ENCODE peak calls at places on chromosome 13, in seven cellular contexts. B is cardiac muscle cell; E is tibial nerve; S is stomach; T is CD4-positive, alpha-beta T cell; J is SJCRH30; H is CD4-positive, alpha-beta memory T cell. L is an unnamed sample.

GRCh38 chr13:46712524-46712923 is 84.4 kb downstream of the ESD start:
- DNase-seq in H (no peak), J (no peak), T (no peak), S (no peak), E (no peak), B (no peak), L (no peak)

GRCh38 chr13:55038230-55038629 is 2009.6 kb downstream of the OLFM4 start:
- DNase-seq in T (no peak), B (no peak), S (no peak), E (no peak), J (no peak), H (no peak), L (no peak)

GRCh38 chr13:34967851-34968562 is 25.9 kb downstream of the NBEA start:
- DNase-seq in H (no peak), E (no peak), J (no peak), S (no peak), B (no peak), T (no peak), L (no peak)

GRCh38 chr13:100069278-100069677 is 19.6 kb upstream of the PCCA start:
- DNase-seq in T (no peak), S (no peak), B (peak; percentile 85), E (no peak), H (no peak), J (no peak), L (no peak)

GRCh38 chr13:20489185-20489820 is 36.4 kb downstream of the CRYL1 start:
- DNase-seq in E (no peak), J (peak; percentile 68), H (no peak), S (peak; percentile 49), T (no peak), B (no peak), L (no peak)

GRCh38 chr13:36526897-36527296 is 94.6 kb downstream of the CCNA1 start:
- DNase-seq in E (no peak), T (no peak), S (no peak), J (no peak), B (no peak), H (no peak), L (no peak)

GRCh38 chr13:26540319-26540718 is 17.2 kb upstream of the WASF3 start:
- DNase-seq in T (no peak), H (no peak), S (no peak), E (no peak), B (no peak), J (no peak), L (no peak)

GRCh38 chr13:59776924-59777690 is 386.6 kb downstream of the DIAPH3 start:
- DNase-seq in T (no peak), E (no peak), B (peak; percentile 87), H (no peak), S (no peak), J (no peak), L (no peak)

GRCh38 chr13:53198017-53198416 is 169.4 kb downstream of the OLFM4 start:
- DNase-seq in E (no peak), T (no peak), H (no peak), S (no peak), B (no peak), J (peak; percentile 69), L (no peak)

GRCh38 chr13:74288361-74288911 is 154.2 kb upstream of the KLF12 start:
- DNase-seq in H (peak; percentile 54), T (peak; percentile 13), E (no peak), J (peak; percentile 94), S (peak; percentile 33), B (no peak), L (peak; percentile 42)

GRCh38 chr13:44713793-44714469 is 137.8 kb upstream of the TSC22D1 start:
- DNase-seq in B (peak; percentile 95), T (no peak), H (no peak), S (no peak), J (peak; percentile 57), E (no peak), L (no peak)

GRCh38 chr13:42970824-42971669 is 21.0 kb downstream of the EPSTI1 start:
- DNase-seq in H (peak; percentile 55), T (peak; percentile 16), E (no peak), J (peak; percentile 75), B (peak; percentile 51), S (peak; percentile 47), L (no peak)

GRCh38 chr13:33194820-33195692 is 90.5 kb downstream of the STARD13 start:
- DNase-seq in J (peak; percentile 79), H (no peak), B (peak; percentile 96), S (peak; percentile 30), E (no peak), T (no peak), L (peak; percentile 55)

GRCh38 chr13:33244210-33244906 is 41.2 kb downstream of the STARD13 start:
- DNase-seq in T (no peak), J (peak; percentile 53), E (no peak), S (no peak), B (no peak), H (no peak), L (no peak)

GRCh38 chr13:100789968-100790367 is 115.4 kb upstream of the TMTC4 start:
- DNase-seq in H (no peak), J (no peak), E (no peak), S (no peak), B (no peak), T (no peak), L (no peak)

GRCh38 chr13:39881887-39882286 is 226.4 kb downstream of the COG6 start:
- DNase-seq in T (no peak), H (no peak), B (no peak), J (no peak), E (no peak), S (no peak), L (no peak)

GRCh38 chr13:33236021-33236420 is 49.5 kb downstream of the STARD13 start:
- DNase-seq in B (peak; percentile 61), H (no peak), J (no peak), S (no peak), T (no peak), E (no peak), L (no peak)

GRCh38 chr13:44429311-44429710 is 55.7 kb downstream of the SERP2 start:
- DNase-seq in T (no peak), E (no peak), J (no peak), H (no peak), B (no peak), S (no peak), L (no peak)

GRCh38 chr13:48377857-48378256 is 35.1 kb downstream of the LPAR6 start:
- DNase-seq in E (no peak), B (no peak), H (no peak), S (no peak), T (no peak), J (no peak), L (no peak)

GRCh38 chr13:79775830-79776229 is 294.9 kb downstream of the NDFIP2 start:
- DNase-seq in J (peak; percentile 82), T (no peak), S (peak; percentile 29), B (peak; percentile 85), E (no peak), H (no peak), L (no peak)

GRCh38 chr13:111947026-111947810 is 119.7 kb upstream of the SOX1 start:
- DNase-seq in T (no peak), J (no peak), E (no peak), B (no peak), S (peak; percentile 23), H (no peak), L (no peak)

GRCh38 chr13:24516919-24517318 is 4.3 kb upstream of the PARP4 start:
- DNase-seq in S (no peak), E (no peak), H (no peak), T (no peak), J (no peak), B (no peak), L (no peak)
- H3K27ac ChIP-seq in S (no peak overlapping the region), E (no peak overlapping the region), H (no peak overlapping the region), T (no peak overlapping the region), J (no peak overlapping the region), B (no peak overlapping the region), L (no peak overlapping the region)

GRCh38 chr13:41456768-41457588 is at the start of gene RGCC:
- DNase-seq in H (peak; percentile 97), B (peak; percentile 43), E (peak; percentile 64), J (no peak), T (peak; percentile 84), S (peak; percentile 79), L (peak; percentile 86)
- H3K27ac ChIP-seq in H (peak within 1 kb of the TSS; percentile 93), B (no peak within 1 kb of the TSS), E (peak within 1 kb of the TSS; percentile 92), J (no peak within 1 kb of the TSS), T (peak within 1 kb of the TSS; percentile 93), S (peak within 1 kb of the TSS; percentile 75), L (peak within 1 kb of the TSS; percentile 93)

DNA sequence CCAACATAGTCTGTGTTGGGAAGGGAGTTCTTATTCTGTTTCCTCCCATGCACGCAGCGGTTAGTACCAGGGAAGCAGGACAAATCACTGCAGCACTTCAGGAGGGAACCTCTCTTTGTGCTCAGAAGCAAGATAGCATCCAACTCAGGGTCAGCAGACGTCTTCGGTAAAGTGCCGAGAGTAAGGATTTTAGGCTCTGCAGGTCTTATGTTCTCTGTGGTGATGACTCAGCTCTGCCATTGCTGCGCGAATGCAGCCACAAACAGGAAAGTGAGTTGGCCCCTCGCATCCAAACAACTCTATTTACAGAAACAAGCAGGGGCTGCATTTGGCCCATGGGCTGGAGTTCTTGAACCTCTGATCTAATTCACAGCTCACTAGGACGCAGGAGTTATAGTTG is 122.1 kb upstream of the SPATA13 start:
- DNase-seq in J (peak; percentile 72), B (peak; percentile 74), S (no peak), E (no peak), T (no peak), H (no peak), L (no peak)
- H3K27ac ChIP-seq in J (peak overlapping the region; percentile 82), B (no peak overlapping the region), S (peak overlapping the region; percentile 34), E (peak overlapping the region; percentile 91), T (no peak overlapping the region), H (no peak overlapping the region), L (peak overlapping the region; percentile 92)

GRCh38 chr13:28356506-28357064 is 138.3 kb downstream of the FLT1 start:
- DNase-seq in T (no peak), J (no peak), B (peak; percentile 34), E (no peak), S (no peak), H (no peak), L (no peak)

GRCh38 chr13:28358673-28359072 is 136.3 kb downstream of the FLT1 start:
- DNase-seq in B (no peak), T (no peak), H (no peak), S (no peak), J (no peak), E (no peak), L (no peak)

GRCh38 chr13:28355822-28356371 is 139.0 kb downstream of the FLT1 start:
- DNase-seq in H (no peak), E (no peak), T (no peak), B (peak; percentile 86), J (peak; percentile 31), S (no peak), L (no peak)

GRCh38 chr13:28357247-28357825 is 137.6 kb downstream of the FLT1 start:
- DNase-seq in T (no peak), J (no peak), H (no peak), B (no peak), E (no peak), S (no peak), L (no peak)

DNA sequence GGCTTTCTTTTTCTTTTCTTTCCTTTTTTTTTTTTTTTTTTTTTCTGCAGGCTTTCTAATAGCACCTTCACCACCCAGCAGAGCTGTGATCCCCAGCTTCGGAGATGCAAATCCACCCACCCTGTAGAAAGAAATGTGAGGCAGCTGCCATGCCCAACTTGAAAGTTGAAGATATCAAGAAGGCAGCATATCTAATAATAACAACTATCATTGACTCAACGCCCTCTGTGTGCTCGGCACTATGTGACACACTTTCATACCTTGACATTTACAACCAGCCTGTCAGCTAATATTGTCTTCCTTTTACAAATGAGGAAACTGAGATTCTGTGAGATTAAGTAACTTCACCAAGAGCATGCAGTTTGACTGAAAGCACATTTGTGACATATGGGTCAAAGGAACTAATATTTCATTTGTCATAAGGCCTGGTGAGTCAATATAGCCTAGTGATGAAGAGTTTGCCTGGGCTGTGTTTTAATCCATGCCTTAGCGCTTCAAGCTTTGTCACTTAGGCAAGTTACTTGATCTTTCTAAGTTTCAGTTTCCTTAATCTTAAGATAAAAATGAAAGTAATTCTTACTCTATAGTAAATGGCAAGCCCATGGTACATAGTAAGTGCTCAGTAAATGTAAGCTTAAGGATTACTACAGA is 137.0 kb downstream of the FLT1 start:
- DNase-seq in T (no peak), B (no peak), E (no peak), S (no peak), H (no peak), J (no peak), L (no peak)
- H3K27ac ChIP-seq in T (no peak overlapping the region), B (no peak overlapping the region), E (no peak overlapping the region), S (no peak overlapping the region), H (no peak overlapping the region), J (no peak overlapping the region), L (no peak overlapping the region)